ENCODE peak calls at places on chromosomes 7 and 10, in seven cellular contexts. N, I, C, F, D, X and L are unnamed samples.

GRCh38 chr7:47636111-47636692 is 54.3 kb upstream of the TNS3 start:
- DNase-seq in N (no peak), I (no peak), C (no peak), F (no peak), D (no peak), X (no peak), L (no peak)

GRCh38 chr7:106217089-106217542 is 67.7 kb downstream of the NAMPT start:
- DNase-seq in N (peak), I (peak), C (peak), F (peak), D (no peak), X (peak), L (peak)

GRCh38 chr7:100864263-100864845 is 2.8 kb upstream of the TRIP6 start:
- DNase-seq in N (no peak), I (no peak), C (no peak), F (no peak), D (no peak), X (no peak), L (no peak)

GRCh38 chr10:110648743-110649651 is 4.9 kb downstream of the RBM20 start:
- DNase-seq in N (no peak), I (no peak), C (no peak), F (no peak), D (no peak), X (no peak), L (no peak)

GRCh38 chr10:1402016-1402820 is 335.1 kb downstream of the ADARB2 start:
- DNase-seq in N (no peak), I (no peak), C (peak), F (no peak), D (peak), X (no peak), L (no peak)

GRCh38 chr7:104801022-104801421 is 213.0 kb upstream of the KMT2E start:
- DNase-seq in N (no peak), I (no peak), C (no peak), F (no peak), D (no peak), X (no peak), L (no peak)

GRCh38 chr7:129066290-129067131 is 11.6 kb upstream of the TNPO3 start:
- DNase-seq in N (no peak), I (peak), C (no peak), F (no peak), D (peak), X (no peak), L (peak)

GRCh38 chr7:129835436-129836020 is 117.2 kb downstream of the UBE2H start:
- DNase-seq in N (no peak), I (no peak), C (no peak), F (no peak), D (no peak), X (no peak), L (no peak)

GRCh38 chr7:20021834-20022233 is 195.3 kb downstream of the MACC1 start:
- DNase-seq in N (no peak), I (no peak), C (no peak), F (no peak), D (no peak), X (no peak), L (no peak)

GRCh38 chr10:126240483-126240882 is 147.8 kb downstream of the ADAM12 start:
- DNase-seq in N (no peak), I (no peak), C (no peak), F (no peak), D (no peak), X (no peak), L (no peak)

GRCh38 chr10:95247881-95248583 is 42.8 kb downstream of the PDLIM1 start:
- DNase-seq in N (no peak), I (no peak), C (no peak), F (no peak), D (no peak), X (no peak), L (peak)
- H3K27ac ChIP-seq in N (peak), I (peak), C (no peak), F (no peak), D (no peak), X (no peak), L (peak)

GRCh38 chr7:95796617-95797016 is 24.3 kb downstream of the DYNC1I1 start:
- DNase-seq in N (no peak), I (no peak), C (no peak), F (no peak), D (no peak), X (no peak), L (no peak)

GRCh38 chr7:95800787-95801186 is 28.4 kb downstream of the DYNC1I1 start:
- DNase-seq in N (no peak), I (no peak), C (no peak), F (no peak), D (no peak), X (no peak), L (no peak)

GRCh38 chr7:95794917-95795515 is 22.7 kb downstream of the DYNC1I1 start:
- DNase-seq in N (no peak), I (peak), C (no peak), F (peak), D (peak), X (no peak), L (no peak)

GRCh38 chr7:95793658-95794057 is 21.3 kb downstream of the DYNC1I1 start:
- DNase-seq in N (no peak), I (no peak), C (no peak), F (no peak), D (no peak), X (no peak), L (no peak)

GRCh38 chr7:95798401-95798930 is 26.1 kb downstream of the DYNC1I1 start:
- DNase-seq in N (no peak), I (no peak), C (no peak), F (no peak), D (no peak), X (no peak), L (no peak)
- TF ChIP-seq CTCF in N (no peak), I (no peak), C (no peak), F (no peak), D (no peak), X (no peak), L (no peak)

DNA sequence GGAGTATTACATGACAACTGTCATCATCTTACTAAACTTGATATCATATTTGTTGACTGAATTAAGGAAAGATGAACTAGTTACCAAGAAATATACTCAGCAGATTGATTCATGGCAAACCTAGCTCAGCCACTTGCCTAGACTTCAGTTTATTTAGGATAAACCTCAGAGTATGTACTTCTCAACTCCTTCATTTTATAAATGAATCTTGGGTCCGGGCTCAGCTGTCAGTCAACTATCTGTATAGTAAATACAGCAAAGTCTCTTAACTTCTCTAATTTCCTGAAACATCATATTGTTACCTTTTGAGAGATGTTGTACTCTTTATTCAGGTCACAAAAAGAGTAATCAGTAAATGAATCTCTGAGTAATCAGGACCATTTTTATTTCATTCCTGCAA is 211.0 kb upstream of the KLF14 start:
- DNase-seq in N (no peak), I (no peak), C (no peak), F (no peak), D (no peak), X (no peak), L (no peak)
- H3K27ac ChIP-seq in N (peak), I (peak), C (peak), F (peak), D (no peak), X (peak), L (no peak)

DNA sequence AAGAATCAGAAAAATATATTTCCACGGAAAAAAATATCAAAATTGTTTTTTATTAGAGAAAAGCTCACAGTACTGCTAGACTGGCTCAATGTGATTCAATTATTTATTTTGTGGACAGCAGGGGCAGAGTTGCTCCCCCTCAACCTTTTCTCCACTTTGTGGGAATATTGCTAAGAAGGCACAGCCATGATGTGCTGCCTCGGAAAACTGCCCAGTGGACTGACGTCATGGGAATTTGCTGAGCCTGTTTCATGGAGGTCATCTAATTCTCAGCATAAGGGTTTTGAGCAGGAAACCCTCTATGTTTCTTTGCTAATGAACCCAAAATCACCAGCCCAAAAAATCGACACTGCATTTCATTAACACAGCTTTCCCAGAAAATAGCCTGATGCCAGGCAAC is 228.8 kb upstream of the FAM3C start:
- DNase-seq in N (no peak), I (no peak), C (no peak), F (no peak), D (no peak), X (no peak), L (no peak)
- TF ChIP-seq CTCF in N (no peak), I (no peak), C (no peak), F (no peak), D (no peak), X (no peak), L (no peak)

DNA sequence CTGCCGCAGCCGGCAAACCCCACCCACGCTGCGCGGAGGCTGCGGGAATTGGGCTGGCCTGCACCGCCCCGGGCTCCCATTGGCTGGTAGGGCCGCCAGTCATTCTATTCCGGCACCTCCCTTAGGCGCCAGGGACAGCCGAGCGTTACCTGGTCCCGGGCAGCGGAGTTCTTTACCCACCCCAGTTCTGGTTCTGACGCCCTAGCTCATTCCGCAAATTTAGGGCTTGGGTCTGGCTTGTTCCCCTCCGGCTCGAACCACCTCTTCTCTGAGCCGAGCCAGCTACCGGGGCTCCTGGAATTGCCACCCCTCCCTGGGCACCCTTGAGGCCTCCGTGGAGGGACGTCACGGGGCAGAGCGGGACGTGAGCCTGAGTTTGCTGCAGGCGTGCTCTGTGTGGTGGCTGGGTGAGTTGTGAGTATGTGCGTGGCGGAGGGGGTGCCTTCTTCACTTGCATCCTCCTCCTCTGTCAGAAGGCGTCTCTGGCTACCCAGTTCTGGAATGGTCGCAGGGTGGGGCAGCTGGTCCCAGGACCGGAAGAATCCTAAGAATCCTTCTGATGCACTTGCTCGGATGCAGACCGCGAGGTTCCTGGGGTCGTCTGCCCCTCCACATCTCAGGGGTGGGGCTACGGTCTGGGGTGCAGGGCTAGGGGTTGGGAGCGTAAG is at the start of the genes PDZD7 and SFXN3:
- DNase-seq in N (peak), I (peak), C (peak), F (peak), D (peak), X (peak), L (peak)
- H3K27ac ChIP-seq in N (peak), I (peak), C (peak), F (peak), D (no peak), X (peak), L (peak)